ENCODE peak calls at places on chromosomes 6 and 20, in eight cellular contexts. L, Q, D, F, C, T, G and I are unnamed samples.

GRCh38 chr20:44714701-44715494 is at the start of gene CCN5:
- DNase-seq in Q (peak; percentile 70), F (no peak), G (no peak), C (no peak), D (no peak), L (peak; percentile 43), T (peak; percentile 78), I (no peak)

GRCh38 chr6:42429042-42429574 is 22.6 kb downstream of the TRERF1 start:
- DNase-seq in C (no peak), T (no peak), D (no peak), F (no peak), G (no peak), L (no peak), Q (no peak), I (no peak)

GRCh38 chr20:46209930-46210671 is 92.0 kb downstream of the CD40 start:
- DNase-seq in L (no peak), T (no peak), D (no peak), F (no peak), G (no peak), Q (no peak), C (no peak), I (no peak)

GRCh38 chr6:127481628-127482027 is 22.4 kb upstream of the KIAA0408 start:
- DNase-seq in L (no peak), G (peak; percentile 73), C (no peak), T (peak; percentile 65), Q (peak; percentile 79), F (no peak), D (no peak), I (no peak)

GRCh38 chr20:51541189-51542032 is 1.1 kb downstream of the NFATC2 start:
- DNase-seq in D (peak; percentile 11), Q (no peak), C (peak; percentile 45), G (no peak), F (peak; percentile 24), L (peak; percentile 33), T (peak; percentile 39), I (peak; percentile 72)

GRCh38 chr6:150651808-150652473 is 52.3 kb downstream of the PLEKHG1 start:
- DNase-seq in C (no peak), D (no peak), Q (no peak), T (peak; percentile 7), L (no peak), G (no peak), F (no peak), I (no peak)

GRCh38 chr6:18493421-18493891 is 106.3 kb downstream of the RNF144B start:
- DNase-seq in Q (no peak), F (no peak), C (no peak), T (no peak), G (no peak), L (no peak), D (no peak), I (no peak)

GRCh38 chr20:51862796-51863195 is 60.5 kb upstream of the SALL4 start:
- DNase-seq in T (peak; percentile 44), D (no peak), Q (peak; percentile 79), G (no peak), F (no peak), C (no peak), L (no peak), I (no peak)

GRCh38 chr20:62772103-62772611 is 24.1 kb upstream of the MRGBP start:
- DNase-seq in Q (no peak), L (no peak), T (no peak), C (no peak), F (no peak), G (no peak), D (no peak), I (no peak)

GRCh38 chr6:48177786-48178185 is 66.8 kb upstream of the PTCHD4 start:
- DNase-seq in F (no peak), G (no peak), T (no peak), Q (peak; percentile 1), C (no peak), D (no peak), L (no peak), I (no peak)

GRCh38 chr6:6474170-6474920 is 114.2 kb upstream of the LY86 start:
- DNase-seq in T (no peak), D (peak; percentile 34), F (no peak), G (no peak), L (no peak), Q (no peak), C (no peak), I (peak; percentile 70)

GRCh38 chr20:33561981-33562601 is 72.2 kb downstream of the CBFA2T2 start:
- DNase-seq in C (no peak), G (peak; percentile 61), T (peak; percentile 91), Q (peak; percentile 75), L (no peak), D (peak; percentile 24), F (peak; percentile 97), I (peak; percentile 74)

GRCh38 chr6:169820358-169820757 is 68.9 kb downstream of the ERMARD start:
- DNase-seq in C (no peak), D (no peak), L (no peak), T (no peak), G (no peak), Q (no peak), F (no peak), I (no peak)

GRCh38 chr20:5844063-5844681 is 94.0 kb downstream of the SHLD1 start:
- DNase-seq in F (no peak), L (no peak), Q (peak; percentile 98), T (peak; percentile 73), C (no peak), D (no peak), G (peak; percentile 26), I (no peak)

GRCh38 chr6:26431258-26432162 is 8.8 kb upstream of the BTN3A3 start:
- DNase-seq in F (no peak), T (peak; percentile 59), D (no peak), C (no peak), Q (peak; percentile 63), L (no peak), G (no peak), I (no peak)

GRCh38 chr6:137911675-137912158 is 44.7 kb downstream of the TNFAIP3 start:
- DNase-seq in G (no peak), L (no peak), T (no peak), C (no peak), D (no peak), Q (no peak), F (no peak), I (no peak)

GRCh38 chr6:152356659-152357058 is 280.5 kb downstream of the SYNE1 start:
- DNase-seq in D (peak; percentile 52), F (peak; percentile 22), C (peak; percentile 17), Q (peak; percentile 42), L (no peak), G (no peak), T (peak; percentile 78), I (peak; percentile 48)

GRCh38 chr20:41482647-41483552 is 116.3 kb upstream of the EMILIN3 start:
- DNase-seq in L (no peak), Q (peak; percentile 57), G (peak; percentile 47), F (no peak), C (no peak), D (no peak), T (peak; percentile 94), I (no peak)

GRCh38 chr6:44133003-44133931 is 5.9 kb downstream of the TMEM63B start:
- DNase-seq in Q (peak; percentile 39), G (no peak), L (peak; percentile 55), D (peak; percentile 56), T (peak; percentile 53), C (no peak), F (peak; percentile 63), I (no peak)